ENCODE peak calls at places on chromosomes 6 and 20, in seven cellular contexts. One of them, this sample, is unnamed.

GRCh38 chr6:16544006-16544405 is 217.3 kb downstream of the ATXN1 start:
- DNase-seq in BE2C: no peak
- DNase-seq in lower leg skin: no peak
- DNase-seq in sigmoid colon: no peak
- DNase-seq in Calu3: no peak
- DNase-seq in psoas muscle: peak; percentile 59
- DNase-seq in AG09319: peak; percentile 89
- DNase-seq in this sample: peak; percentile 39

GRCh38 chr6:148182378-148182777 is 160.3 kb upstream of the SASH1 start:
- DNase-seq in BE2C: no peak
- DNase-seq in lower leg skin: no peak
- DNase-seq in sigmoid colon: no peak
- DNase-seq in Calu3: no peak
- DNase-seq in psoas muscle: no peak
- DNase-seq in AG09319: no peak
- DNase-seq in this sample: no peak

GRCh38 chr6:3518356-3518841 is 61.5 kb upstream of the SLC22A23 start:
- DNase-seq in BE2C: peak; percentile 80
- DNase-seq in lower leg skin: peak; percentile 63
- DNase-seq in sigmoid colon: peak; percentile 74
- DNase-seq in Calu3: peak; percentile 43
- DNase-seq in psoas muscle: peak; percentile 64
- DNase-seq in AG09319: peak; percentile 71
- DNase-seq in this sample: no peak

GRCh38 chr20:33862709-33863403 is 51.7 kb downstream of the CHMP4B start:
- DNase-seq in BE2C: peak; percentile 87
- DNase-seq in lower leg skin: no peak
- DNase-seq in sigmoid colon: peak; percentile 77
- DNase-seq in Calu3: peak; percentile 71
- DNase-seq in psoas muscle: peak; percentile 65
- DNase-seq in AG09319: peak; percentile 44
- DNase-seq in this sample: peak; percentile 69

GRCh38 chr20:33685328-33686007 is 717 bp downstream of the E2F1 start:
- DNase-seq in BE2C: peak; percentile 92
- DNase-seq in lower leg skin: no peak
- DNase-seq in sigmoid colon: no peak
- DNase-seq in Calu3: peak; percentile 74
- DNase-seq in psoas muscle: no peak
- DNase-seq in AG09319: no peak
- DNase-seq in this sample: no peak

GRCh38 chr6:138349891-138350290 is 27.8 kb upstream of the SMIM28 start:
- DNase-seq in BE2C: no peak
- DNase-seq in lower leg skin: no peak
- DNase-seq in sigmoid colon: no peak
- DNase-seq in Calu3: no peak
- DNase-seq in psoas muscle: no peak
- DNase-seq in AG09319: peak; percentile 15
- DNase-seq in this sample: no peak

GRCh38 chr6:116410945-116411623 is 40.3 kb downstream of the DSE start:
- DNase-seq in BE2C: no peak
- DNase-seq in lower leg skin: no peak
- DNase-seq in sigmoid colon: no peak
- DNase-seq in Calu3: no peak
- DNase-seq in psoas muscle: peak; percentile 68
- DNase-seq in AG09319: no peak
- DNase-seq in this sample: no peak

GRCh38 chr20:51128198-51128597 is 105.3 kb upstream of the KCNG1 start:
- DNase-seq in BE2C: no peak
- DNase-seq in lower leg skin: no peak
- DNase-seq in sigmoid colon: no peak
- DNase-seq in Calu3: no peak
- DNase-seq in psoas muscle: no peak
- DNase-seq in AG09319: peak; percentile 5
- DNase-seq in this sample: no peak

GRCh38 chr20:50187403-50188051 is 3.1 kb upstream of the CEBPB start:
- DNase-seq in BE2C: no peak
- DNase-seq in lower leg skin: peak; percentile 26
- DNase-seq in sigmoid colon: peak; percentile 88
- DNase-seq in Calu3: peak; percentile 51
- DNase-seq in psoas muscle: peak; percentile 70
- DNase-seq in AG09319: no peak
- DNase-seq in this sample: no peak

GRCh38 chr6:149405823-149406765 is 6.0 kb downstream of the SUMO4 start:
- DNase-seq in BE2C: no peak
- DNase-seq in lower leg skin: no peak
- DNase-seq in sigmoid colon: no peak
- DNase-seq in Calu3: no peak
- DNase-seq in psoas muscle: no peak
- DNase-seq in AG09319: no peak
- DNase-seq in this sample: no peak

GRCh38 chr6:132489376-132489775 is 23.5 kb downstream of the STX7 start:
- DNase-seq in BE2C: no peak
- DNase-seq in lower leg skin: no peak
- DNase-seq in sigmoid colon: no peak
- DNase-seq in Calu3: no peak
- DNase-seq in psoas muscle: no peak
- DNase-seq in AG09319: no peak
- DNase-seq in this sample: no peak

GRCh38 chr6:10852281-10852965 is 14.1 kb upstream of the MAK start:
- DNase-seq in BE2C: no peak
- DNase-seq in lower leg skin: no peak
- DNase-seq in sigmoid colon: no peak
- DNase-seq in Calu3: no peak
- DNase-seq in psoas muscle: no peak
- DNase-seq in AG09319: no peak
- DNase-seq in this sample: no peak

DNA sequence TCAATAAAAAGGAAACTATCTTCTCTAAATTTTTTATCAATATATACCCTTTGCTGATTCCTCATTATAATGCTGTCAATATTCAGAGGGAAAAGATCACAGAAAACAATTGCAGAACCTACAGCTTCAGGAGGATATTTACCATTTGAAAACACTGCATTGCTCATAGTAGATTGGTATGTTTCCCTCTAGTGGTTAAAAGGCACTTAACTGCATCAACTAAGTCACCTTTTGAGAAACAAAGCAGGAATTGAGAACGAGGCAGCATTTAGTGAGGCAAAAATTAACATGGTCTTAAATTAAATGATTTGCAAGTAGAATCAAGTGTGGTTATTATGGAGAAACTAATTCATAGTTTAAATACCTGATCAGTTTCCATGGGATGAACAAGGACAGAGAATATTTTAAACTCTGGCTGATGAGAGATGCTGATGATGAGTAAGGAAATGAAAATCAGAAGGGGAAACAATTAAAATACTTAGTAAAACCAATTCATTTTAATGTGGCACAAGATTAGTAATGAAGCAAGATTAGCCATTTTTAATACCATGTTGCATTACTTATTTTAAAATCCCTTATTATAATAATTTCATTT is 642.1 kb downstream of the EPHA7 start:
- DNase-seq in BE2C: no peak
- DNase-seq in lower leg skin: no peak
- DNase-seq in sigmoid colon: no peak
- DNase-seq in Calu3: no peak
- DNase-seq in psoas muscle: no peak
- DNase-seq in AG09319: no peak
- DNase-seq in this sample: no peak
- TF ChIP-seq CTCF in BE2C: peak; percentile 81
- TF ChIP-seq CTCF in lower leg skin: no peak
- TF ChIP-seq CTCF in sigmoid colon: peak; percentile 27
- TF ChIP-seq CTCF in Calu3: no peak
- TF ChIP-seq CTCF in psoas muscle: peak; percentile 7
- TF ChIP-seq CTCF in AG09319: no peak
- TF ChIP-seq CTCF in this sample: peak; percentile 52

DNA sequence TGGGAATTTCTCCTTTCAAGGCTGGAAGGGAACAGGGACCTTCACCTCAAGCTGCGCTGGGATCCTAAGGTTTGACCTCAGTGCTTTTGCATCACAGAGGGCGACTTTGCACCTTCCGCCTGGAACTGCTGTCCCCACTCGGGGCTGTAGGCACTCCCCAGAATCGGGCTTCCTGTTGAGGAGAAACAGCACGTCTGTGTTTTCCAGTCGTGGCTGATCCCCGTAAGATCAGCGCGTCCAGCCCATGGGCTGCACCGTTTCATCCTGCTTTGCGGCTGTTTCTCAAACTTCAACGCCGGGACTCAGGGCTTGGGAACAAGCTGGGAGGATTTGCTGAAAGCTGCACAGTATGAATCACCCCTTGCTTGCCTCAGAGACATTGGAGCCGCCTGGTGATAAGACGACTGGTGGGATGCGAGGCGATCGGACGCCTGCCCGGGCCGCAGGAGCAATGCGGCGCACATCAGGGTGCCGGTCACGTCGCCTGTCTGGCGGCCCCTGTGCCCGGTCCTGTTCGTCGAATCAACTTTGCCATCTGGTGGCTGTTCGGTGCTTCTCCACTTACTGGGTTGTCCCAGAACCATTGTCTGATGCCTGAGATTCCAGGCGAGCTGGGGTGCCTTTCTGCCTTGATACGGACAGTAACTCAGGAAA is 53.6 kb upstream of the FRMD1 start:
- DNase-seq in BE2C: peak; percentile 66
- DNase-seq in lower leg skin: peak; percentile 36
- DNase-seq in sigmoid colon: peak; percentile 61
- DNase-seq in Calu3: peak; percentile 67
- DNase-seq in psoas muscle: peak; percentile 80
- DNase-seq in AG09319: peak; percentile 22
- DNase-seq in this sample: peak; percentile 60
- TF ChIP-seq CTCF in BE2C: peak; percentile 48
- TF ChIP-seq CTCF in lower leg skin: no peak
- TF ChIP-seq CTCF in sigmoid colon: peak; percentile 28
- TF ChIP-seq CTCF in Calu3: peak; percentile 42
- TF ChIP-seq CTCF in psoas muscle: peak; percentile 47
- TF ChIP-seq CTCF in AG09319: peak; percentile 54
- TF ChIP-seq CTCF in this sample: no peak

GRCh38 chr20:62624719-62625455 is 17.4 kb upstream of the SLCO4A1 start:
- DNase-seq in BE2C: no peak
- DNase-seq in lower leg skin: peak; percentile 71
- DNase-seq in sigmoid colon: no peak
- DNase-seq in Calu3: no peak
- DNase-seq in psoas muscle: peak; percentile 66
- DNase-seq in AG09319: no peak
- DNase-seq in this sample: no peak
- TF ChIP-seq CTCF in BE2C: no peak
- TF ChIP-seq CTCF in lower leg skin: no peak
- TF ChIP-seq CTCF in sigmoid colon: no peak
- TF ChIP-seq CTCF in Calu3: no peak
- TF ChIP-seq CTCF in psoas muscle: no peak
- TF ChIP-seq CTCF in AG09319: no peak
- TF ChIP-seq CTCF in this sample: no peak

GRCh38 chr6:9412951-9413559 is 977.7 kb upstream of the SLC35B3 start:
- DNase-seq in BE2C: peak; percentile 31
- DNase-seq in lower leg skin: no peak
- DNase-seq in sigmoid colon: no peak
- DNase-seq in Calu3: peak; percentile 34
- DNase-seq in psoas muscle: peak; percentile 48
- DNase-seq in AG09319: no peak
- DNase-seq in this sample: peak; percentile 43
- TF ChIP-seq CTCF in BE2C: peak; percentile 53
- TF ChIP-seq CTCF in lower leg skin: no peak
- TF ChIP-seq CTCF in sigmoid colon: peak; percentile 19
- TF ChIP-seq CTCF in Calu3: no peak
- TF ChIP-seq CTCF in psoas muscle: peak; percentile 58
- TF ChIP-seq CTCF in AG09319: peak; percentile 50
- TF ChIP-seq CTCF in this sample: peak; percentile 23

GRCh38 chr6:100461273-100461919 is 3.3 kb downstream of the SIM1 start:
- DNase-seq in BE2C: no peak
- DNase-seq in lower leg skin: no peak
- DNase-seq in sigmoid colon: no peak
- DNase-seq in Calu3: peak; percentile 58
- DNase-seq in psoas muscle: peak; percentile 74
- DNase-seq in AG09319: no peak
- DNase-seq in this sample: peak; percentile 66

GRCh38 chr6:100461920-100462295 is 2.8 kb downstream of the SIM1 start:
- DNase-seq in BE2C: no peak
- DNase-seq in lower leg skin: no peak
- DNase-seq in sigmoid colon: no peak
- DNase-seq in Calu3: no peak
- DNase-seq in psoas muscle: no peak
- DNase-seq in AG09319: no peak
- DNase-seq in this sample: no peak

GRCh38 chr6:100462396-100462795 is 2.3 kb downstream of the SIM1 start:
- DNase-seq in BE2C: no peak
- DNase-seq in lower leg skin: no peak
- DNase-seq in sigmoid colon: no peak
- DNase-seq in Calu3: no peak
- DNase-seq in psoas muscle: no peak
- DNase-seq in AG09319: no peak
- DNase-seq in this sample: no peak

GRCh38 chr6:100459291-100459690 is 5.4 kb downstream of the SIM1 start:
- DNase-seq in BE2C: no peak
- DNase-seq in lower leg skin: no peak
- DNase-seq in sigmoid colon: no peak
- DNase-seq in Calu3: no peak
- DNase-seq in psoas muscle: no peak
- DNase-seq in AG09319: no peak
- DNase-seq in this sample: no peak

GRCh38 chr6:100460650-100461204 is 4.0 kb downstream of the SIM1 start:
- DNase-seq in BE2C: no peak
- DNase-seq in lower leg skin: no peak
- DNase-seq in sigmoid colon: no peak
- DNase-seq in Calu3: peak; percentile 23
- DNase-seq in psoas muscle: no peak
- DNase-seq in AG09319: no peak
- DNase-seq in this sample: peak; percentile 64
- TF ChIP-seq CTCF in BE2C: peak; percentile 47
- TF ChIP-seq CTCF in lower leg skin: no peak
- TF ChIP-seq CTCF in sigmoid colon: no peak
- TF ChIP-seq CTCF in Calu3: peak; percentile 71
- TF ChIP-seq CTCF in psoas muscle: peak; percentile 62
- TF ChIP-seq CTCF in AG09319: peak; percentile 8
- TF ChIP-seq CTCF in this sample: peak; percentile 80